ENCODE peak calls at places on chromosomes 1 and 21, in nine cellular contexts. One of them, this sample, is unnamed.

GRCh38 chr1:78279051-78279450 is 211.7 kb upstream of the PTGFR start:
- DNase-seq in neural progenitor cell: no peak
- DNase-seq in heart left ventricle: no peak
- DNase-seq in HCT116: no peak
- DNase-seq in upper lobe of right lung: no peak
- DNase-seq in stomach: no peak
- DNase-seq in PC-3: peak
- DNase-seq in astrocyte of the cerebellum: peak
- DNase-seq in foreskin fibroblast: peak
- DNase-seq in this sample: peak

GRCh38 chr1:150619576-150620509 is 9.6 kb downstream of the ENSA start:
- DNase-seq in neural progenitor cell: no peak
- DNase-seq in heart left ventricle: peak
- DNase-seq in HCT116: no peak
- DNase-seq in upper lobe of right lung: no peak
- DNase-seq in stomach: no peak
- DNase-seq in PC-3: peak
- DNase-seq in astrocyte of the cerebellum: peak
- DNase-seq in foreskin fibroblast: peak
- DNase-seq in this sample: no peak

GRCh38 chr1:115564201-115564600 is 77.6 kb upstream of the VANGL1 start:
- DNase-seq in neural progenitor cell: peak
- DNase-seq in heart left ventricle: no peak
- DNase-seq in HCT116: no peak
- DNase-seq in upper lobe of right lung: no peak
- DNase-seq in stomach: no peak
- DNase-seq in PC-3: no peak
- DNase-seq in astrocyte of the cerebellum: no peak
- DNase-seq in foreskin fibroblast: no peak
- DNase-seq in this sample: no peak

GRCh38 chr1:235079443-235079967 is 49.1 kb downstream of the TOMM20 start:
- DNase-seq in neural progenitor cell: no peak
- DNase-seq in heart left ventricle: no peak
- DNase-seq in HCT116: peak
- DNase-seq in upper lobe of right lung: peak
- DNase-seq in stomach: peak
- DNase-seq in PC-3: peak
- DNase-seq in astrocyte of the cerebellum: no peak
- DNase-seq in foreskin fibroblast: no peak
- DNase-seq in this sample: no peak

GRCh38 chr1:178869114-178869697 is 1.7 kb downstream of the ANGPTL1 start:
- DNase-seq in neural progenitor cell: peak
- DNase-seq in heart left ventricle: no peak
- DNase-seq in HCT116: no peak
- DNase-seq in upper lobe of right lung: no peak
- DNase-seq in stomach: no peak
- DNase-seq in PC-3: no peak
- DNase-seq in astrocyte of the cerebellum: peak
- DNase-seq in foreskin fibroblast: peak
- DNase-seq in this sample: no peak

GRCh38 chr1:81617308-81618027 is 183.3 kb upstream of the ADGRL2 start:
- DNase-seq in neural progenitor cell: no peak
- DNase-seq in heart left ventricle: no peak
- DNase-seq in HCT116: no peak
- DNase-seq in upper lobe of right lung: no peak
- DNase-seq in stomach: no peak
- DNase-seq in PC-3: no peak
- DNase-seq in astrocyte of the cerebellum: no peak
- DNase-seq in foreskin fibroblast: peak
- DNase-seq in this sample: no peak

GRCh38 chr1:116359060-116359830 is 13.8 kb upstream of the ATP1A1 start:
- DNase-seq in neural progenitor cell: no peak
- DNase-seq in heart left ventricle: no peak
- DNase-seq in HCT116: no peak
- DNase-seq in upper lobe of right lung: no peak
- DNase-seq in stomach: no peak
- DNase-seq in PC-3: peak
- DNase-seq in astrocyte of the cerebellum: no peak
- DNase-seq in foreskin fibroblast: peak
- DNase-seq in this sample: no peak

GRCh38 chr1:118151312-118151937 is 33.6 kb downstream of the SPAG17 start:
- DNase-seq in neural progenitor cell: peak
- DNase-seq in heart left ventricle: peak
- DNase-seq in HCT116: peak
- DNase-seq in upper lobe of right lung: no peak
- DNase-seq in stomach: peak
- DNase-seq in PC-3: peak
- DNase-seq in astrocyte of the cerebellum: peak
- DNase-seq in foreskin fibroblast: peak
- DNase-seq in this sample: no peak

GRCh38 chr1:52139817-52140540 is 1.9 kb upstream of the ZFYVE9 start:
- DNase-seq in neural progenitor cell: no peak
- DNase-seq in heart left ventricle: no peak
- DNase-seq in HCT116: no peak
- DNase-seq in upper lobe of right lung: no peak
- DNase-seq in stomach: no peak
- DNase-seq in PC-3: peak
- DNase-seq in astrocyte of the cerebellum: peak
- DNase-seq in foreskin fibroblast: peak
- DNase-seq in this sample: peak

GRCh38 chr1:230750576-230750975 is 3.4 kb downstream of the CAPN9 start:
- DNase-seq in neural progenitor cell: no peak
- DNase-seq in heart left ventricle: no peak
- DNase-seq in HCT116: no peak
- DNase-seq in upper lobe of right lung: no peak
- DNase-seq in stomach: peak
- DNase-seq in PC-3: peak
- DNase-seq in astrocyte of the cerebellum: no peak
- DNase-seq in foreskin fibroblast: no peak
- DNase-seq in this sample: no peak

GRCh38 chr1:77797991-77798390 is 18.5 kb downstream of the MIGA1 start:
- DNase-seq in neural progenitor cell: no peak
- DNase-seq in heart left ventricle: no peak
- DNase-seq in HCT116: no peak
- DNase-seq in upper lobe of right lung: no peak
- DNase-seq in stomach: no peak
- DNase-seq in PC-3: no peak
- DNase-seq in astrocyte of the cerebellum: no peak
- DNase-seq in foreskin fibroblast: no peak
- DNase-seq in this sample: no peak

GRCh38 chr1:210231846-210232523 is 611 bp upstream of the SERTAD4 start:
- DNase-seq in neural progenitor cell: no peak
- DNase-seq in heart left ventricle: peak
- DNase-seq in HCT116: no peak
- DNase-seq in upper lobe of right lung: no peak
- DNase-seq in stomach: no peak
- DNase-seq in PC-3: no peak
- DNase-seq in astrocyte of the cerebellum: no peak
- DNase-seq in foreskin fibroblast: peak
- DNase-seq in this sample: no peak

GRCh38 chr1:26861286-26861701 is 1.7 kb upstream of the SFN start:
- DNase-seq in neural progenitor cell: peak
- DNase-seq in heart left ventricle: no peak
- DNase-seq in HCT116: peak
- DNase-seq in upper lobe of right lung: no peak
- DNase-seq in stomach: no peak
- DNase-seq in PC-3: peak
- DNase-seq in astrocyte of the cerebellum: no peak
- DNase-seq in foreskin fibroblast: no peak
- DNase-seq in this sample: no peak

GRCh38 chr21:41396452-41397107 is 29.5 kb upstream of the MX1 start:
- DNase-seq in neural progenitor cell: peak
- DNase-seq in heart left ventricle: peak
- DNase-seq in HCT116: no peak
- DNase-seq in upper lobe of right lung: peak
- DNase-seq in stomach: peak
- DNase-seq in PC-3: peak
- DNase-seq in astrocyte of the cerebellum: no peak
- DNase-seq in foreskin fibroblast: no peak
- DNase-seq in this sample: no peak

GRCh38 chr1:81213279-81213678 is 587.5 kb upstream of the ADGRL2 start:
- DNase-seq in neural progenitor cell: no peak
- DNase-seq in heart left ventricle: no peak
- DNase-seq in HCT116: no peak
- DNase-seq in upper lobe of right lung: no peak
- DNase-seq in stomach: no peak
- DNase-seq in PC-3: no peak
- DNase-seq in astrocyte of the cerebellum: no peak
- DNase-seq in foreskin fibroblast: no peak
- DNase-seq in this sample: no peak

GRCh38 chr1:228216371-228217320 is 8.8 kb downstream of the OBSCN start:
- DNase-seq in neural progenitor cell: no peak
- DNase-seq in heart left ventricle: peak
- DNase-seq in HCT116: no peak
- DNase-seq in upper lobe of right lung: no peak
- DNase-seq in stomach: no peak
- DNase-seq in PC-3: no peak
- DNase-seq in astrocyte of the cerebellum: no peak
- DNase-seq in foreskin fibroblast: no peak
- DNase-seq in this sample: no peak

GRCh38 chr1:228215663-228216116 is 7.8 kb downstream of the OBSCN start:
- DNase-seq in neural progenitor cell: no peak
- DNase-seq in heart left ventricle: no peak
- DNase-seq in HCT116: no peak
- DNase-seq in upper lobe of right lung: no peak
- DNase-seq in stomach: no peak
- DNase-seq in PC-3: no peak
- DNase-seq in astrocyte of the cerebellum: no peak
- DNase-seq in foreskin fibroblast: no peak
- DNase-seq in this sample: no peak

GRCh38 chr1:228218513-228219244 is 10.8 kb downstream of the OBSCN start:
- DNase-seq in neural progenitor cell: no peak
- DNase-seq in heart left ventricle: no peak
- DNase-seq in HCT116: no peak
- DNase-seq in upper lobe of right lung: no peak
- DNase-seq in stomach: no peak
- DNase-seq in PC-3: no peak
- DNase-seq in astrocyte of the cerebellum: no peak
- DNase-seq in foreskin fibroblast: no peak
- DNase-seq in this sample: no peak

GRCh38 chr1:228219245-228219961 is 11.6 kb downstream of the OBSCN start:
- DNase-seq in neural progenitor cell: no peak
- DNase-seq in heart left ventricle: no peak
- DNase-seq in HCT116: no peak
- DNase-seq in upper lobe of right lung: no peak
- DNase-seq in stomach: no peak
- DNase-seq in PC-3: no peak
- DNase-seq in astrocyte of the cerebellum: no peak
- DNase-seq in foreskin fibroblast: no peak
- DNase-seq in this sample: no peak

DNA sequence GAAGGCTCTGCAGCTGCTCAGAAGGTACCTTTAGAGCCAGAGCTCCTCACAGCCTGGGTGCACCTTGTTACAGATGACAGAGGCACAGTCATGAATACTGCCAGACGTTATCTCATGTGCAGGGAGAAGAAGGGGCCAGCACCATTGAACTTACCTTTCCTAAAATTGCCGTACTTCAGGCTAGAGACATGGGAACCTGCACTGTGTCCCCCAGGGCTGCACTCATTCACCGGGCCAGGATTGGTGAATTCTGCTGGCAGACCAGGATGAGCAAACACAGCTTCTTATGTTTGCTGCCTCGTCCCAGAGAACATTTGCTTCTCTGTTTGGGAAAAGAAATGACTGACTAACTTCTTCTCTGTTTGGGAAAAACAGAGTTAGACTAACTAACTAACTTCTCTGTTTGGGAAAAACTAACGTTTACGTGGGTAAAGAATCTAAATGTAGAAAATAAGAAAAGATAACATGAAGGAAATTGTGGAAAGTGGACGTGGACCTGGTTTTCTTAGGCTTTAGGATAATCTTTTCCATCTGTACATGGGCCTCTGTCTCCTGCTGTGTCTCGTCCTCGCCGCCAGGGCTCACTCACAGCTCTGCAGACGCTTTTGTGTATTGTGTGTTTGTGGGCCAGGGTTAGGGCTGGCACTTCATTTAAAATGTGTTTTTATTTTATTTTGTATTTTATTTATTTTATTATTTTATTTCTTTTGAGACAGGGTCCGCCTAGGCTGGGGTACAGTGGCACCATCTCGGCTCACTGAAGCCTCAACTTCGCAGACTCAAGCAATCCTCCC is 9.9 kb downstream of the OBSCN start:
- DNase-seq in neural progenitor cell: no peak
- DNase-seq in heart left ventricle: no peak
- DNase-seq in HCT116: no peak
- DNase-seq in upper lobe of right lung: no peak
- DNase-seq in stomach: no peak
- DNase-seq in PC-3: no peak
- DNase-seq in astrocyte of the cerebellum: no peak
- DNase-seq in foreskin fibroblast: no peak
- DNase-seq in this sample: no peak
- TF ChIP-seq CTCF in neural progenitor cell: no peak
- TF ChIP-seq CTCF in heart left ventricle: no peak
- TF ChIP-seq CTCF in HCT116: no peak
- TF ChIP-seq CTCF in upper lobe of right lung: no peak
- TF ChIP-seq CTCF in stomach: no peak
- TF ChIP-seq CTCF in PC-3: no peak
- TF ChIP-seq CTCF in astrocyte of the cerebellum: peak
- TF ChIP-seq CTCF in foreskin fibroblast: peak
- TF ChIP-seq CTCF in this sample: no peak

DNA sequence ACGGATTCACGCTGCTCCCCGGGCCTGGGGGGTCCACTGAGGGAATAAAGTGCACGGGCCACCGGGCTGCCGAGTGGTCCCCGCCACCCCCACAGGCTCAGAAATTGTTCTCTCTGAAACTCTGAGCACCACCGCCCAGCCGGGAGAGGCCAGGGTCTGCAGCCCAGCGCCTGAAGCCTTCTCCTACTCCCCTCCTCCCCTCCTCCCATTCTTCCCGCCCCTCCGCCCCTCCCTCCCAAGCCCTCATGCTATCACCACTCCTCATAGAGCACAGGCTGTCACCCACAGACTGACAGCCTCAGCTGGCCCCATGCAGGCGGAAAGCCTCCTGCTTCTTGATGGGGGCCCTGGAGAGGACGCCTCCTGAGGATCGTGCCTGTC is 707 bp upstream of the GPR153 start:
- DNase-seq in neural progenitor cell: peak
- DNase-seq in heart left ventricle: no peak
- DNase-seq in HCT116: no peak
- DNase-seq in upper lobe of right lung: no peak
- DNase-seq in stomach: no peak
- DNase-seq in PC-3: no peak
- DNase-seq in astrocyte of the cerebellum: no peak
- DNase-seq in foreskin fibroblast: no peak
- DNase-seq in this sample: no peak
- H3K4me3 ChIP-seq in neural progenitor cell: peak
- H3K4me3 ChIP-seq in heart left ventricle: peak
- H3K4me3 ChIP-seq in HCT116: no peak
- H3K4me3 ChIP-seq in upper lobe of right lung: peak
- H3K4me3 ChIP-seq in stomach: peak
- H3K4me3 ChIP-seq in PC-3: peak
- H3K4me3 ChIP-seq in astrocyte of the cerebellum: peak
- H3K4me3 ChIP-seq in foreskin fibroblast: peak
- H3K4me3 ChIP-seq in this sample: peak

GRCh38 chr21:45443595-45444181 is 38.7 kb downstream of the COL18A1 start:
- DNase-seq in neural progenitor cell: no peak
- DNase-seq in heart left ventricle: no peak
- DNase-seq in HCT116: no peak
- DNase-seq in upper lobe of right lung: no peak
- DNase-seq in stomach: no peak
- DNase-seq in PC-3: peak
- DNase-seq in astrocyte of the cerebellum: no peak
- DNase-seq in foreskin fibroblast: no peak
- DNase-seq in this sample: no peak
- TF ChIP-seq CTCF in neural progenitor cell: no peak
- TF ChIP-seq CTCF in heart left ventricle: no peak
- TF ChIP-seq CTCF in HCT116: no peak
- TF ChIP-seq CTCF in upper lobe of right lung: no peak
- TF ChIP-seq CTCF in stomach: no peak
- TF ChIP-seq CTCF in PC-3: peak
- TF ChIP-seq CTCF in astrocyte of the cerebellum: no peak
- TF ChIP-seq CTCF in foreskin fibroblast: no peak
- TF ChIP-seq CTCF in this sample: peak

GRCh38 chr1:22643381-22643780 is at the start of gene C1QC:
- DNase-seq in neural progenitor cell: no peak
- DNase-seq in heart left ventricle: peak
- DNase-seq in HCT116: no peak
- DNase-seq in upper lobe of right lung: peak
- DNase-seq in stomach: no peak
- DNase-seq in PC-3: no peak
- DNase-seq in astrocyte of the cerebellum: no peak
- DNase-seq in foreskin fibroblast: no peak
- DNase-seq in this sample: no peak
- H3K4me3 ChIP-seq in neural progenitor cell: no peak
- H3K4me3 ChIP-seq in heart left ventricle: peak
- H3K4me3 ChIP-seq in HCT116: no peak
- H3K4me3 ChIP-seq in upper lobe of right lung: peak
- H3K4me3 ChIP-seq in stomach: peak
- H3K4me3 ChIP-seq in PC-3: no peak
- H3K4me3 ChIP-seq in astrocyte of the cerebellum: no peak
- H3K4me3 ChIP-seq in foreskin fibroblast: no peak
- H3K4me3 ChIP-seq in this sample: no peak

This sample was measured in epithelial cell of proximal tubule.